ENCODE peak calls at places on chromosomes 4 and X, in ten cellular contexts. P, M, Z, T, U, W, N, E, Y and C are unnamed samples.

GRCh38 chr4:2378898-2379297 is 39.5 kb downstream of the ZFYVE28 start:
- DNase-seq in U (no peak), W (no peak), T (no peak), N (no peak), P (no peak), M (no peak), E (no peak), Z (no peak), Y (no peak), C (no peak)

GRCh38 chrX:45709381-45709780 is 508.7 kb upstream of the DIPK2B start:
- DNase-seq in Z (no peak), N (no peak), U (no peak), P (no peak), W (no peak), M (peak; percentile 44), T (no peak), Y (no peak), E (no peak), C (no peak)

GRCh38 chrX:64850371-64851082 is 125.7 kb downstream of the ZC4H2 start:
- DNase-seq in M (no peak), Y (no peak), T (no peak), W (no peak), Z (no peak), E (no peak), U (no peak), P (no peak), N (no peak), C (no peak)

GRCh38 chr4:26032142-26032541 is 118.1 kb downstream of the SMIM20 start:
- DNase-seq in Y (no peak), N (no peak), M (peak; percentile 88), E (no peak), Z (no peak), P (no peak), T (no peak), W (no peak), U (no peak), C (no peak)

GRCh38 chr4:75908555-75908954 is 6.3 kb upstream of the PPEF2 start:
- DNase-seq in T (no peak), M (no peak), U (no peak), N (no peak), W (no peak), E (no peak), Z (no peak), Y (no peak), P (no peak), C (no peak)

GRCh38 chr4:187335339-187335738 is 611.7 kb upstream of the FAT1 start:
- DNase-seq in Z (no peak), N (no peak), P (no peak), W (no peak), M (no peak), U (no peak), T (no peak), E (no peak), Y (no peak), C (no peak)

GRCh38 chrX:143570747-143571146 is 53.5 kb upstream of the SPANXN3 start:
- DNase-seq in N (no peak), Y (no peak), Z (no peak), M (no peak), W (no peak), U (no peak), E (no peak), T (no peak), P (no peak), C (no peak)

GRCh38 chr4:41567186-41567585 is 29.2 kb downstream of the LIMCH1 start:
- DNase-seq in T (no peak), Y (no peak), M (no peak), U (no peak), W (no peak), N (no peak), E (no peak), P (no peak), Z (no peak), C (no peak)

GRCh38 chrX:139196890-139197289 is 333.6 kb upstream of the F9 start:
- DNase-seq in M (no peak), P (no peak), Z (no peak), W (no peak), N (no peak), U (no peak), E (no peak), T (no peak), Y (no peak), C (no peak)

GRCh38 chr4:56444719-56445118 is 8.7 kb downstream of the PAICS start:
- DNase-seq in M (no peak), U (no peak), Z (no peak), Y (no peak), N (no peak), T (no peak), E (no peak), P (no peak), W (no peak), C (no peak)

GRCh38 chr4:187172340-187172761 is 448.7 kb upstream of the FAT1 start:
- DNase-seq in P (no peak), Y (no peak), U (no peak), Z (no peak), E (no peak), W (no peak), N (peak; percentile 35), M (no peak), T (no peak), C (no peak)

GRCh38 chr4:10635096-10635495 is 49.5 kb downstream of the CLNK start:
- DNase-seq in Y (no peak), Z (no peak), E (no peak), N (no peak), P (no peak), T (no peak), W (no peak), U (no peak), M (no peak), C (no peak)

GRCh38 chr4:45345551-45345950 is 619.2 kb upstream of the GNPDA2 start:
- DNase-seq in W (no peak), M (no peak), E (no peak), Z (no peak), N (no peak), U (no peak), P (no peak), T (no peak), Y (no peak), C (no peak)

GRCh38 chrX:20330545-20330944 is 63.8 kb upstream of the RPS6KA3 start:
- DNase-seq in N (no peak), T (no peak), E (no peak), W (no peak), Z (no peak), U (no peak), Y (no peak), P (no peak), M (no peak), C (no peak)

GRCh38 chrX:42290608-42291007 is 367.3 kb upstream of the CASK start:
- DNase-seq in E (no peak), M (peak; percentile 0), W (no peak), N (no peak), P (no peak), Y (peak; percentile 1), T (no peak), Z (no peak), U (no peak), C (no peak)

DNA sequence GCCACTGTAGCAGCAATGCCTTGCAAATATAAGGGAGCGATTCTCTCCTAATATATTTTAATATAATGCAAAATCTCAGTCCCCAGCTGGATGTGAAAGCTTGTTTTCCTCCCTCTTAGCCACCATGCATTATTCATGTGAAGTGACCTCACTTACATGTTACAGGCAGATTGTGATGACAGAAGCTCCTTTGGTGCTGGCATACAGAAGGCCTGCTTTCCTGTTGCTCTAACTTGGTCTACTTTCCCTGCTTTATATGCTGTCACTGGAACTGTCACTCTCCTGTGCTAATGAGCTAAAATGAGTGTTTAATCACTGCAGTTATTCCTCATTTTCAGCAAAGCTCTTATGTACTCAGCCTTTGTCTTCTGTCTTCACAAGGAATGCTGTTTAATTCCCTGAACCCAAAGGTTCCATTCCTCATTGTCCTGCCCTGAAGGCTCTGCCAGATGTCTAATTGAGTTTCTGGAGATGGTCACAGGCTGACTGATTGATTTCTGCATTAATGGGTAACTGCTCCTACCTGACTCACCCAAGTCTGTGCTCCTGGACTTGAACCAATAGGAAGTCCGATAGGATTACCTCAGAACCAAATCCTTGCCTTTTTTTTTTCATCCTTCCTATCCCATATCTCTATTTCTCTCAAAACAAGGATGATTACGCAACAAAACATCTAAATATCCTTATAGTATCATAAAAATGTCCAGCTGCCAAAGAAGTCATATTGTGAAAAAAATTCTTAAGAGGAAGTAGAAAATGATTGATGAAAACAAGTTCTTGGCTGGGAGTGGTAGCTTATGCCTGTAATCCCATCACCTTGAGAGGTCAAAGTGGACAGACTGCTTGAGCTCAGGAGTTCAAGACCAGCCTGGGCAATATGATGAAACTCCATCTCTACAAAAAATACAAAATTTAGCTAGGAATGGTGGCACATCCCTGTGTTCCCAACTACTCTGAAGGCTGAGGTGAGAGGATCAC is 577.9 kb downstream of the KLHL13 start:
- DNase-seq in Y (no peak), T (no peak), Z (no peak), U (no peak), P (no peak), E (no peak), W (no peak), N (no peak), M (no peak), C (no peak)
- TF ChIP-seq POLR2A in Y (no peak), T (no peak), Z (no peak), U (no peak), P (no peak), E (no peak), W (no peak), N (no peak), M (no peak), C (no peak)

DNA sequence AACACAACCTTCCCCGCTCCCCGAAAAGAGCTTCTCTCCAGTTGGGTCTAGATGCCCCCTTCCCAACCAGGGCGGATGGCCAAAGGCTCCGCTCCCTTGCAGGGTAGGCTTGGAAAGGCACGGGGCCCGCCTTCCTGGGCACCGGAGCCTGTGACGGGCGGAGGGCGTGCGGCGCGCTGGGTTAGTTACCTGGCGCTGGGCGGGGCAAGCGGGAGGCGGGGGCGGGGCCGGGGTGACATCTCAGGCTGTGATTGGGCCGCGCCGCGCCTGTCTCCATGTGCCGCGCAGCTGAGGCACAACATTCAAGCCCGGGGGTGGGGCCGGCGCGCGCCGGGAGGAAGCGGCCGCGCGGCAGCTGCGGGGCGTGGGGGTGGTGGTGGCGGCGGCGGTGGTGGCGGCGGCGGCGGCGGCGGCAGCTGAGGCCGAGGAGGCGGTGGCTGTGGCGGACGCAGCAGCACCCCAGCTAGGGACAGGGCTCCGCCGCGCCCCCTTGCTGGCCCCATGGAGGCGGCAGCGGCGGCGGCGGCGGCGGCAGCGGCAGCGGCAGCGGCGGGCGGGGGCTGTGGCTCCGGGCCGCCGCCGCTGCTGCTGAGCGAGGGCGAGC is at the start of gene REPS2:
- DNase-seq in N (peak; percentile 90), U (peak; percentile 83), Z (peak; percentile 80), W (peak; percentile 86), E (peak; percentile 78), Y (peak; percentile 41), M (peak; percentile 18), T (peak; percentile 92), P (peak; percentile 89), C (peak; percentile 92)
- H3K4me3 ChIP-seq in N (peak within 1 kb of the TSS; percentile 49), U (peak within 1 kb of the TSS; percentile 44), Z (peak within 1 kb of the TSS; percentile 61), W (peak within 1 kb of the TSS; percentile 65), E (peak within 1 kb of the TSS; percentile 50), Y (peak within 1 kb of the TSS; percentile 47), M (peak within 1 kb of the TSS; percentile 43), T (peak within 1 kb of the TSS; percentile 63), P (no peak within 1 kb of the TSS), C (peak within 1 kb of the TSS; percentile 63)

GRCh38 chr4:153790962-153791551 is 2.2 kb upstream of the SFRP2 start:
- DNase-seq in M (no peak), U (no peak), P (peak; percentile 25), Y (no peak), N (no peak), W (no peak), T (no peak), E (no peak), Z (no peak), C (peak; percentile 47)
- H3K27me3 ChIP-seq in M (peaks cover 62% of the 10 kb centered on the region), U (no peaks in the 10 kb centered on the region), P (peaks cover 51% of the 10 kb centered on the region), Y (peaks cover 2% of the 10 kb centered on the region), N (peaks cover 87% of the 10 kb centered on the region), W (peaks cover 56% of the 10 kb centered on the region), T (peaks cover 99% of the 10 kb centered on the region), E (peaks cover 85% of the 10 kb centered on the region), Z (peaks cover 10% of the 10 kb centered on the region), C (no peaks in the 10 kb centered on the region)

GRCh38 chr4:3472411-3473141 is 9.5 kb downstream of the DOK7 start:
- DNase-seq in N (no peak), E (no peak), U (no peak), Y (no peak), M (no peak), T (no peak), W (no peak), Z (no peak), P (peak; percentile 0), C (no peak)
- TF ChIP-seq POLR2A in N (no peak), E (no peak), U (no peak), Y (no peak), M (no peak), T (no peak), W (no peak), Z (no peak), P (no peak), C (no peak)